ENCODE peak calls at places on chromosomes 13 and 19, in six cellular contexts. One of them, this sample, is unnamed.

GRCh38 chr13:33918199-33918932 is 100.4 kb downstream of the RFC3 start:
- DNase-seq in HFF-Myc: peak
- DNase-seq in nephron progenitor cell: no peak
- DNase-seq in right cardiac atrium: peak
- DNase-seq in activated gamma-delta T cell treated with anti-CD3 and anti-CD28 coated beads, Interleukin-2, amount 50 U/mL, for 16 hours: no peak
- DNase-seq in A549: no peak
- DNase-seq in this sample: peak

GRCh38 chr19:3404324-3405260 is 38.2 kb downstream of the NFIC start:
- DNase-seq in HFF-Myc: peak
- DNase-seq in nephron progenitor cell: no peak
- DNase-seq in right cardiac atrium: peak
- DNase-seq in activated gamma-delta T cell treated with anti-CD3 and anti-CD28 coated beads, Interleukin-2, amount 50 U/mL, for 16 hours: no peak
- DNase-seq in A549: no peak
- DNase-seq in this sample: peak

GRCh38 chr19:42846597-42846996 is 32.9 kb downstream of the PSG1 start:
- DNase-seq in HFF-Myc: no peak
- DNase-seq in nephron progenitor cell: no peak
- DNase-seq in right cardiac atrium: no peak
- DNase-seq in activated gamma-delta T cell treated with anti-CD3 and anti-CD28 coated beads, Interleukin-2, amount 50 U/mL, for 16 hours: no peak
- DNase-seq in A549: no peak
- DNase-seq in this sample: peak

GRCh38 chr13:20190481-20191310 is 2.0 kb downstream of the GJB2 start:
- DNase-seq in HFF-Myc: peak
- DNase-seq in nephron progenitor cell: no peak
- DNase-seq in right cardiac atrium: no peak
- DNase-seq in activated gamma-delta T cell treated with anti-CD3 and anti-CD28 coated beads, Interleukin-2, amount 50 U/mL, for 16 hours: no peak
- DNase-seq in A549: no peak
- DNase-seq in this sample: peak

GRCh38 chr19:6761053-6761676 is 6.1 kb downstream of the SH2D3A start:
- DNase-seq in HFF-Myc: no peak
- DNase-seq in nephron progenitor cell: no peak
- DNase-seq in right cardiac atrium: no peak
- DNase-seq in activated gamma-delta T cell treated with anti-CD3 and anti-CD28 coated beads, Interleukin-2, amount 50 U/mL, for 16 hours: no peak
- DNase-seq in A549: peak
- DNase-seq in this sample: peak

GRCh38 chr19:29586401-29586800 is 19.7 kb upstream of the POP4 start:
- DNase-seq in HFF-Myc: no peak
- DNase-seq in nephron progenitor cell: no peak
- DNase-seq in right cardiac atrium: no peak
- DNase-seq in activated gamma-delta T cell treated with anti-CD3 and anti-CD28 coated beads, Interleukin-2, amount 50 U/mL, for 16 hours: no peak
- DNase-seq in A549: no peak
- DNase-seq in this sample: no peak

GRCh38 chr19:2532252-2533071 is 56.5 kb downstream of the GADD45B start:
- DNase-seq in HFF-Myc: no peak
- DNase-seq in nephron progenitor cell: no peak
- DNase-seq in right cardiac atrium: no peak
- DNase-seq in activated gamma-delta T cell treated with anti-CD3 and anti-CD28 coated beads, Interleukin-2, amount 50 U/mL, for 16 hours: no peak
- DNase-seq in A549: no peak
- DNase-seq in this sample: peak

GRCh38 chr19:2083174-2083854 is 12.8 kb downstream of the MOB3A start:
- DNase-seq in HFF-Myc: no peak
- DNase-seq in nephron progenitor cell: no peak
- DNase-seq in right cardiac atrium: peak
- DNase-seq in activated gamma-delta T cell treated with anti-CD3 and anti-CD28 coated beads, Interleukin-2, amount 50 U/mL, for 16 hours: peak
- DNase-seq in A549: no peak
- DNase-seq in this sample: no peak

GRCh38 chr19:29687244-29687896 is 22.1 kb downstream of the PLEKHF1 start:
- DNase-seq in HFF-Myc: peak
- DNase-seq in nephron progenitor cell: no peak
- DNase-seq in right cardiac atrium: no peak
- DNase-seq in activated gamma-delta T cell treated with anti-CD3 and anti-CD28 coated beads, Interleukin-2, amount 50 U/mL, for 16 hours: no peak
- DNase-seq in A549: no peak
- DNase-seq in this sample: peak

GRCh38 chr13:80214521-80214941 is 126.4 kb downstream of the SPRY2 start:
- DNase-seq in HFF-Myc: no peak
- DNase-seq in nephron progenitor cell: no peak
- DNase-seq in right cardiac atrium: no peak
- DNase-seq in activated gamma-delta T cell treated with anti-CD3 and anti-CD28 coated beads, Interleukin-2, amount 50 U/mL, for 16 hours: no peak
- DNase-seq in A549: no peak
- DNase-seq in this sample: no peak

GRCh38 chr13:112376050-112376681 is at the start of gene SPACA7:
- DNase-seq in HFF-Myc: no peak
- DNase-seq in nephron progenitor cell: no peak
- DNase-seq in right cardiac atrium: no peak
- DNase-seq in activated gamma-delta T cell treated with anti-CD3 and anti-CD28 coated beads, Interleukin-2, amount 50 U/mL, for 16 hours: no peak
- DNase-seq in A549: no peak
- DNase-seq in this sample: no peak

GRCh38 chr19:42626181-42626580 is 31.5 kb upstream of the CEACAM8 start:
- DNase-seq in HFF-Myc: no peak
- DNase-seq in nephron progenitor cell: no peak
- DNase-seq in right cardiac atrium: no peak
- DNase-seq in activated gamma-delta T cell treated with anti-CD3 and anti-CD28 coated beads, Interleukin-2, amount 50 U/mL, for 16 hours: no peak
- DNase-seq in A549: no peak
- DNase-seq in this sample: no peak

GRCh38 chr13:71874490-71874889 is 7.5 kb upstream of the DACH1 start:
- DNase-seq in HFF-Myc: no peak
- DNase-seq in nephron progenitor cell: no peak
- DNase-seq in right cardiac atrium: no peak
- DNase-seq in activated gamma-delta T cell treated with anti-CD3 and anti-CD28 coated beads, Interleukin-2, amount 50 U/mL, for 16 hours: no peak
- DNase-seq in A549: no peak
- DNase-seq in this sample: no peak

GRCh38 chr13:73521291-73521626 is 462.5 kb downstream of the KLF5 start:
- DNase-seq in HFF-Myc: no peak
- DNase-seq in nephron progenitor cell: no peak
- DNase-seq in right cardiac atrium: no peak
- DNase-seq in activated gamma-delta T cell treated with anti-CD3 and anti-CD28 coated beads, Interleukin-2, amount 50 U/mL, for 16 hours: no peak
- DNase-seq in A549: no peak
- DNase-seq in this sample: no peak

GRCh38 chr19:45670670-45671453 is 2.8 kb downstream of the GIPR start:
- DNase-seq in HFF-Myc: no peak
- DNase-seq in nephron progenitor cell: peak
- DNase-seq in right cardiac atrium: peak
- DNase-seq in activated gamma-delta T cell treated with anti-CD3 and anti-CD28 coated beads, Interleukin-2, amount 50 U/mL, for 16 hours: peak
- DNase-seq in A549: peak
- DNase-seq in this sample: peak

GRCh38 chr13:45162821-45163220 is 38.0 kb downstream of the KCTD4 start:
- DNase-seq in HFF-Myc: peak
- DNase-seq in nephron progenitor cell: no peak
- DNase-seq in right cardiac atrium: no peak
- DNase-seq in activated gamma-delta T cell treated with anti-CD3 and anti-CD28 coated beads, Interleukin-2, amount 50 U/mL, for 16 hours: no peak
- DNase-seq in A549: peak
- DNase-seq in this sample: peak

GRCh38 chr13:46961719-46962118 is 64.9 kb upstream of the HTR2A start:
- DNase-seq in HFF-Myc: no peak
- DNase-seq in nephron progenitor cell: no peak
- DNase-seq in right cardiac atrium: no peak
- DNase-seq in activated gamma-delta T cell treated with anti-CD3 and anti-CD28 coated beads, Interleukin-2, amount 50 U/mL, for 16 hours: no peak
- DNase-seq in A549: peak
- DNase-seq in this sample: peak

GRCh38 chr13:30376426-30377311 is 45.6 kb upstream of the UBE2L5 start:
- DNase-seq in HFF-Myc: no peak
- DNase-seq in nephron progenitor cell: no peak
- DNase-seq in right cardiac atrium: no peak
- DNase-seq in activated gamma-delta T cell treated with anti-CD3 and anti-CD28 coated beads, Interleukin-2, amount 50 U/mL, for 16 hours: peak
- DNase-seq in A549: no peak
- DNase-seq in this sample: no peak

GRCh38 chr19:48867119-48867921 is 1.1 kb downstream of the PLEKHA4 start:
- DNase-seq in HFF-Myc: no peak
- DNase-seq in nephron progenitor cell: no peak
- DNase-seq in right cardiac atrium: peak
- DNase-seq in activated gamma-delta T cell treated with anti-CD3 and anti-CD28 coated beads, Interleukin-2, amount 50 U/mL, for 16 hours: no peak
- DNase-seq in A549: no peak
- DNase-seq in this sample: peak

GRCh38 chr13:79749985-79750551 is 269.1 kb downstream of the NDFIP2 start:
- DNase-seq in HFF-Myc: peak
- DNase-seq in nephron progenitor cell: no peak
- DNase-seq in right cardiac atrium: peak
- DNase-seq in activated gamma-delta T cell treated with anti-CD3 and anti-CD28 coated beads, Interleukin-2, amount 50 U/mL, for 16 hours: no peak
- DNase-seq in A549: no peak
- DNase-seq in this sample: peak

GRCh38 chr19:4673216-4673615 is 3.1 kb upstream of the MYDGF start:
- DNase-seq in HFF-Myc: no peak
- DNase-seq in nephron progenitor cell: no peak
- DNase-seq in right cardiac atrium: no peak
- DNase-seq in activated gamma-delta T cell treated with anti-CD3 and anti-CD28 coated beads, Interleukin-2, amount 50 U/mL, for 16 hours: no peak
- DNase-seq in A549: no peak
- DNase-seq in this sample: no peak

GRCh38 chr19:50460161-50460765 is 16.0 kb upstream of the EMC10 start:
- DNase-seq in HFF-Myc: no peak
- DNase-seq in nephron progenitor cell: no peak
- DNase-seq in right cardiac atrium: peak
- DNase-seq in activated gamma-delta T cell treated with anti-CD3 and anti-CD28 coated beads, Interleukin-2, amount 50 U/mL, for 16 hours: no peak
- DNase-seq in A549: peak
- DNase-seq in this sample: peak

GRCh38 chr13:30373727-30374126 is 48.6 kb upstream of the UBE2L5 start:
- DNase-seq in HFF-Myc: no peak
- DNase-seq in nephron progenitor cell: no peak
- DNase-seq in right cardiac atrium: no peak
- DNase-seq in activated gamma-delta T cell treated with anti-CD3 and anti-CD28 coated beads, Interleukin-2, amount 50 U/mL, for 16 hours: no peak
- DNase-seq in A549: no peak
- DNase-seq in this sample: no peak

GRCh38 chr13:50225188-50226155 is 210.2 kb downstream of the KCNRG start:
- DNase-seq in HFF-Myc: no peak
- DNase-seq in nephron progenitor cell: no peak
- DNase-seq in right cardiac atrium: no peak
- DNase-seq in activated gamma-delta T cell treated with anti-CD3 and anti-CD28 coated beads, Interleukin-2, amount 50 U/mL, for 16 hours: no peak
- DNase-seq in A549: no peak
- DNase-seq in this sample: no peak

GRCh38 chr13:25175026-25175425 is 2.9 kb upstream of the AMER2 start:
- DNase-seq in HFF-Myc: no peak
- DNase-seq in nephron progenitor cell: no peak
- DNase-seq in right cardiac atrium: no peak
- DNase-seq in activated gamma-delta T cell treated with anti-CD3 and anti-CD28 coated beads, Interleukin-2, amount 50 U/mL, for 16 hours: no peak
- DNase-seq in A549: no peak
- DNase-seq in this sample: no peak

GRCh38 chr13:34201050-34201913 is 383.3 kb downstream of the RFC3 start:
- DNase-seq in HFF-Myc: no peak
- DNase-seq in nephron progenitor cell: no peak
- DNase-seq in right cardiac atrium: no peak
- DNase-seq in activated gamma-delta T cell treated with anti-CD3 and anti-CD28 coated beads, Interleukin-2, amount 50 U/mL, for 16 hours: no peak
- DNase-seq in A549: peak
- DNase-seq in this sample: peak

GRCh38 chr19:49758292-49758691 is 4.8 kb downstream of the TSKS start:
- DNase-seq in HFF-Myc: no peak
- DNase-seq in nephron progenitor cell: no peak
- DNase-seq in right cardiac atrium: no peak
- DNase-seq in activated gamma-delta T cell treated with anti-CD3 and anti-CD28 coated beads, Interleukin-2, amount 50 U/mL, for 16 hours: no peak
- DNase-seq in A549: peak
- DNase-seq in this sample: peak

GRCh38 chr19:31351212-31352193 is 2.3 kb upstream of the TSHZ3 start:
- DNase-seq in HFF-Myc: no peak
- DNase-seq in nephron progenitor cell: peak
- DNase-seq in right cardiac atrium: peak
- DNase-seq in activated gamma-delta T cell treated with anti-CD3 and anti-CD28 coated beads, Interleukin-2, amount 50 U/mL, for 16 hours: no peak
- DNase-seq in A549: peak
- DNase-seq in this sample: peak

GRCh38 chr19:38164526-38164925 is 59.5 kb downstream of the DPF1 start:
- DNase-seq in HFF-Myc: no peak
- DNase-seq in nephron progenitor cell: no peak
- DNase-seq in right cardiac atrium: no peak
- DNase-seq in activated gamma-delta T cell treated with anti-CD3 and anti-CD28 coated beads, Interleukin-2, amount 50 U/mL, for 16 hours: no peak
- DNase-seq in A549: no peak
- DNase-seq in this sample: no peak

GRCh38 chr13:110854866-110855265 is 60.0 kb downstream of the ANKRD10 start:
- DNase-seq in HFF-Myc: no peak
- DNase-seq in nephron progenitor cell: no peak
- DNase-seq in right cardiac atrium: no peak
- DNase-seq in activated gamma-delta T cell treated with anti-CD3 and anti-CD28 coated beads, Interleukin-2, amount 50 U/mL, for 16 hours: no peak
- DNase-seq in A549: no peak
- DNase-seq in this sample: no peak

This sample was measured in GM23248.